ENCODE peak calls at places on chromosomes 7 and 10, in eight cellular contexts. One of them, this sample, is unnamed.

GRCh38 chr10:99421233-99421739 is 9.1 kb downstream of the GOT1 start:
- DNase-seq in adrenal gland: no peak
- DNase-seq in A549: no peak
- DNase-seq in breast epithelium: no peak
- DNase-seq in GM12891: no peak
- DNase-seq in heart left ventricle: no peak
- DNase-seq in HCT116: no peak
- DNase-seq in ovary: no peak
- DNase-seq in this sample: no peak

GRCh38 chr7:157441023-157441399 is 104.2 kb downstream of the DNAJB6 start:
- DNase-seq in adrenal gland: no peak
- DNase-seq in A549: no peak
- DNase-seq in breast epithelium: no peak
- DNase-seq in GM12891: no peak
- DNase-seq in heart left ventricle: no peak
- DNase-seq in HCT116: no peak
- DNase-seq in ovary: no peak
- DNase-seq in this sample: no peak

GRCh38 chr7:93697901-93698300 is 123.4 kb upstream of the CALCR start:
- DNase-seq in adrenal gland: no peak
- DNase-seq in A549: no peak
- DNase-seq in breast epithelium: no peak
- DNase-seq in GM12891: no peak
- DNase-seq in heart left ventricle: no peak
- DNase-seq in HCT116: no peak
- DNase-seq in ovary: no peak
- DNase-seq in this sample: no peak

GRCh38 chr10:26485150-26485941 is 47.2 kb downstream of the APBB1IP start:
- DNase-seq in adrenal gland: peak; percentile 30
- DNase-seq in A549: no peak
- DNase-seq in breast epithelium: no peak
- DNase-seq in GM12891: no peak
- DNase-seq in heart left ventricle: no peak
- DNase-seq in HCT116: no peak
- DNase-seq in ovary: no peak
- DNase-seq in this sample: no peak

GRCh38 chr7:113086431-113086888 is at the start of gene GPR85:
- DNase-seq in adrenal gland: peak; percentile 32
- DNase-seq in A549: peak; percentile 21
- DNase-seq in breast epithelium: no peak
- DNase-seq in GM12891: peak; percentile 55
- DNase-seq in heart left ventricle: peak; percentile 63
- DNase-seq in HCT116: no peak
- DNase-seq in ovary: no peak
- DNase-seq in this sample: peak; percentile 32

GRCh38 chr10:62048473-62048872 is 147.0 kb downstream of the ARID5B start:
- DNase-seq in adrenal gland: no peak
- DNase-seq in A549: no peak
- DNase-seq in breast epithelium: no peak
- DNase-seq in GM12891: no peak
- DNase-seq in heart left ventricle: no peak
- DNase-seq in HCT116: no peak
- DNase-seq in ovary: no peak
- DNase-seq in this sample: no peak

GRCh38 chr10:100697070-100697469 is 48.3 kb upstream of the PAX2 start:
- DNase-seq in adrenal gland: peak; percentile 95
- DNase-seq in A549: peak; percentile 58
- DNase-seq in breast epithelium: no peak
- DNase-seq in GM12891: no peak
- DNase-seq in heart left ventricle: no peak
- DNase-seq in HCT116: peak; percentile 80
- DNase-seq in ovary: no peak
- DNase-seq in this sample: peak; percentile 51

GRCh38 chr10:103833731-103834365 is 21.5 kb downstream of the SH3PXD2A start:
- DNase-seq in adrenal gland: peak; percentile 59
- DNase-seq in A549: peak; percentile 29
- DNase-seq in breast epithelium: no peak
- DNase-seq in GM12891: no peak
- DNase-seq in heart left ventricle: peak; percentile 84
- DNase-seq in HCT116: no peak
- DNase-seq in ovary: peak; percentile 84
- DNase-seq in this sample: no peak

GRCh38 chr7:69052447-69052846 is 545.8 kb upstream of the AUTS2 start:
- DNase-seq in adrenal gland: no peak
- DNase-seq in A549: no peak
- DNase-seq in breast epithelium: no peak
- DNase-seq in GM12891: no peak
- DNase-seq in heart left ventricle: no peak
- DNase-seq in HCT116: no peak
- DNase-seq in ovary: no peak
- DNase-seq in this sample: no peak

GRCh38 chr10:74787457-74787856 is 38.9 kb upstream of the KAT6B start:
- DNase-seq in adrenal gland: no peak
- DNase-seq in A549: no peak
- DNase-seq in breast epithelium: no peak
- DNase-seq in GM12891: no peak
- DNase-seq in heart left ventricle: no peak
- DNase-seq in HCT116: no peak
- DNase-seq in ovary: no peak
- DNase-seq in this sample: no peak

GRCh38 chr10:128848807-128849206 is 618.2 kb upstream of the MGMT start:
- DNase-seq in adrenal gland: no peak
- DNase-seq in A549: no peak
- DNase-seq in breast epithelium: no peak
- DNase-seq in GM12891: no peak
- DNase-seq in heart left ventricle: no peak
- DNase-seq in HCT116: no peak
- DNase-seq in ovary: no peak
- DNase-seq in this sample: no peak

GRCh38 chr7:114663502-114663901 is 248.9 kb downstream of the FOXP2 start:
- DNase-seq in adrenal gland: no peak
- DNase-seq in A549: no peak
- DNase-seq in breast epithelium: no peak
- DNase-seq in GM12891: no peak
- DNase-seq in heart left ventricle: no peak
- DNase-seq in HCT116: peak; percentile 46
- DNase-seq in ovary: no peak
- DNase-seq in this sample: no peak

GRCh38 chr7:66099551-66100407 is 14.9 kb upstream of the CRCP start:
- DNase-seq in adrenal gland: peak; percentile 87
- DNase-seq in A549: peak; percentile 54
- DNase-seq in breast epithelium: peak; percentile 76
- DNase-seq in GM12891: no peak
- DNase-seq in heart left ventricle: peak; percentile 65
- DNase-seq in HCT116: peak; percentile 86
- DNase-seq in ovary: peak; percentile 84
- DNase-seq in this sample: no peak

GRCh38 chr7:47483604-47484273 is 98.2 kb downstream of the TNS3 start:
- DNase-seq in adrenal gland: no peak
- DNase-seq in A549: no peak
- DNase-seq in breast epithelium: no peak
- DNase-seq in GM12891: no peak
- DNase-seq in heart left ventricle: no peak
- DNase-seq in HCT116: no peak
- DNase-seq in ovary: no peak
- DNase-seq in this sample: no peak

GRCh38 chr7:47480576-47481538 is 101.1 kb downstream of the TNS3 start:
- DNase-seq in adrenal gland: no peak
- DNase-seq in A549: no peak
- DNase-seq in breast epithelium: no peak
- DNase-seq in GM12891: no peak
- DNase-seq in heart left ventricle: peak; percentile 22
- DNase-seq in HCT116: no peak
- DNase-seq in ovary: no peak
- DNase-seq in this sample: no peak

GRCh38 chr7:47479821-47480575 is 101.9 kb downstream of the TNS3 start:
- DNase-seq in adrenal gland: no peak
- DNase-seq in A549: no peak
- DNase-seq in breast epithelium: no peak
- DNase-seq in GM12891: no peak
- DNase-seq in heart left ventricle: peak; percentile 27
- DNase-seq in HCT116: no peak
- DNase-seq in ovary: no peak
- DNase-seq in this sample: no peak

GRCh38 chr7:47481656-47482012 is 100.3 kb downstream of the TNS3 start:
- DNase-seq in adrenal gland: no peak
- DNase-seq in A549: no peak
- DNase-seq in breast epithelium: no peak
- DNase-seq in GM12891: no peak
- DNase-seq in heart left ventricle: no peak
- DNase-seq in HCT116: no peak
- DNase-seq in ovary: no peak
- DNase-seq in this sample: no peak

GRCh38 chr7:47482013-47482761 is 99.7 kb downstream of the TNS3 start:
- DNase-seq in adrenal gland: peak; percentile 87
- DNase-seq in A549: no peak
- DNase-seq in breast epithelium: no peak
- DNase-seq in GM12891: no peak
- DNase-seq in heart left ventricle: peak; percentile 83
- DNase-seq in HCT116: no peak
- DNase-seq in ovary: no peak
- DNase-seq in this sample: peak; percentile 95
- TF ChIP-seq POLR2A in adrenal gland: no peak
- TF ChIP-seq POLR2A in A549: no peak
- TF ChIP-seq POLR2A in breast epithelium: no peak
- TF ChIP-seq POLR2A in GM12891: no peak
- TF ChIP-seq POLR2A in heart left ventricle: no peak
- TF ChIP-seq POLR2A in HCT116: no peak
- TF ChIP-seq POLR2A in ovary: no peak
- TF ChIP-seq POLR2A in this sample: no peak

GRCh38 chr7:152886579-152887117 is 127.1 kb downstream of the ACTR3B start:
- DNase-seq in adrenal gland: no peak
- DNase-seq in A549: no peak
- DNase-seq in breast epithelium: no peak
- DNase-seq in GM12891: no peak
- DNase-seq in heart left ventricle: no peak
- DNase-seq in HCT116: no peak
- DNase-seq in ovary: no peak
- DNase-seq in this sample: no peak

GRCh38 chr7:152884321-152884720 is 124.8 kb downstream of the ACTR3B start:
- DNase-seq in adrenal gland: no peak
- DNase-seq in A549: no peak
- DNase-seq in breast epithelium: no peak
- DNase-seq in GM12891: no peak
- DNase-seq in heart left ventricle: no peak
- DNase-seq in HCT116: no peak
- DNase-seq in ovary: no peak
- DNase-seq in this sample: no peak

GRCh38 chr7:152891160-152891621 is 131.6 kb downstream of the ACTR3B start:
- DNase-seq in adrenal gland: no peak
- DNase-seq in A549: no peak
- DNase-seq in breast epithelium: no peak
- DNase-seq in GM12891: no peak
- DNase-seq in heart left ventricle: no peak
- DNase-seq in HCT116: no peak
- DNase-seq in ovary: no peak
- DNase-seq in this sample: no peak

GRCh38 chr7:152887191-152887590 is 127.6 kb downstream of the ACTR3B start:
- DNase-seq in adrenal gland: no peak
- DNase-seq in A549: no peak
- DNase-seq in breast epithelium: no peak
- DNase-seq in GM12891: no peak
- DNase-seq in heart left ventricle: no peak
- DNase-seq in HCT116: no peak
- DNase-seq in ovary: no peak
- DNase-seq in this sample: no peak

GRCh38 chr7:152887779-152888178 is 128.2 kb downstream of the ACTR3B start:
- DNase-seq in adrenal gland: no peak
- DNase-seq in A549: no peak
- DNase-seq in breast epithelium: no peak
- DNase-seq in GM12891: no peak
- DNase-seq in heart left ventricle: no peak
- DNase-seq in HCT116: no peak
- DNase-seq in ovary: no peak
- DNase-seq in this sample: no peak
- TF ChIP-seq POLR2A in adrenal gland: no peak
- TF ChIP-seq POLR2A in A549: no peak
- TF ChIP-seq POLR2A in breast epithelium: no peak
- TF ChIP-seq POLR2A in GM12891: no peak
- TF ChIP-seq POLR2A in heart left ventricle: no peak
- TF ChIP-seq POLR2A in HCT116: no peak
- TF ChIP-seq POLR2A in ovary: no peak
- TF ChIP-seq POLR2A in this sample: no peak

DNA sequence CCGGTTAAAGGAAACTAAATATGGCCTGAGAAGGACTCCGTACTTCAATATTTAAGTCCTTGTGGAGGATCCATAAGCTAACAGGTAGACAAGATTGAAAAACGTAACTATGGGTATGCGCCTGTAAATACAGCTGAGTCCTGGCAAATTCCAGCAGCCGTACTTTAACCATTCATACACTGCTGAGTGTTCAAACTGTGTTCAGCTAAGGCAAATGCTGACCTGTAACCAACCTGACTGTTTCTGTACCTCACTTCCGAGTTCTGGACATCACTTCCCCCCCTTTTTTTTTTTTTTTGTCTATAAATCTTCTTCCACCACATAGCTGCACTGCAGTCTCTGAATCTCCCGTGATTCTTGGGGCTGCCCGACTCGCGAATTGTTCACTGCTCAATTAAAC is 69.1 kb downstream of the SRPK2 start:
- DNase-seq in adrenal gland: no peak
- DNase-seq in A549: no peak
- DNase-seq in breast epithelium: no peak
- DNase-seq in GM12891: no peak
- DNase-seq in heart left ventricle: no peak
- DNase-seq in HCT116: no peak
- DNase-seq in ovary: no peak
- DNase-seq in this sample: no peak
- TF ChIP-seq POLR2A in adrenal gland: no peak
- TF ChIP-seq POLR2A in A549: no peak
- TF ChIP-seq POLR2A in breast epithelium: no peak
- TF ChIP-seq POLR2A in GM12891: peak; percentile 60
- TF ChIP-seq POLR2A in heart left ventricle: no peak
- TF ChIP-seq POLR2A in HCT116: no peak
- TF ChIP-seq POLR2A in ovary: no peak
- TF ChIP-seq POLR2A in this sample: no peak

DNA sequence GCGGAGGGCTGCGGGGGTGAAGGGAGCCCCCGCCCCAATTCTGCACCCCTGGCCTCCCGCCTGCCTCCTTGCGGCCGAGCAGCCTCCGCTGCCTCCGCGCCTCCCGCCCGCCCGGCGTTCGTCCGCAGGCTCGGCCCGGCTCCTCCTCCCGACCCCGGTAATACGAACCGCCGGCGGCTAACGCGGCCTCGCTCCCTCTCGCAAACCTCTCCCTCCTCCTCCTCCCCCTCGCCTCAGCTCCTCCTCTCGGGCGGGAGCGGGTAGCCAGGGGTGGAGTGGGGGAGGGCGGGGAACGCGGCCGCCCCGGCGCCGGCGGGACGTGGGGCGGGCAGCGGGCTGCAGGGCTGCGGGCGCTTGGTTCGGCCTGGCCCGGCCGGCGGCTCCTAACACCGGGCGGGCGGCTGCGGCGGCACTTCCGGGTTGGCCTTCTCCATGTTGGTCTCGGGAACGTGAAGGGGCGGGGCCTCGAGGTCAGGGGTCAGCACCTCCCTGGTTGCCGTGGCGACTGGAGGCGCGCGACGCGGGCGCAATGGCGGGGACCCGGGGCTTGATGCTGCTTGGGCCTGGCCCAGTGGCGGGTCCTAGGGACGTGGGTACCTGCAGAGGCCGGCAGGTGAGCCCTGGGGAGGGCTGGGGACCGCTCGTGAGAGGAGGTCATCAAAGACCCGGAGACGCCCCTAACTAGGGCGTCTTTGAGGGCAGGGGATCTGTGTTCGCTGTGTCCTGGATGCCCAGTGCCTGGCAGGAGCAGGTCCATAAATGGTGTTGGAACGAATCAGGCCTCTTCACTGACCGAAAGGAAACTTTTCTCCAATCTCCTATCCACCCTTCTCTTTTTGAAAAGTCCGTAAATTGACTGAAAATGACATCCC is at the start of gene RAB11FIP2:
- DNase-seq in adrenal gland: peak; percentile 97
- DNase-seq in A549: peak; percentile 88
- DNase-seq in breast epithelium: peak; percentile 95
- DNase-seq in GM12891: peak; percentile 86
- DNase-seq in heart left ventricle: peak; percentile 98
- DNase-seq in HCT116: peak; percentile 79
- DNase-seq in ovary: peak; percentile 97
- DNase-seq in this sample: peak; percentile 75
- TF ChIP-seq POLR2A in adrenal gland: peak; percentile 56
- TF ChIP-seq POLR2A in A549: peak; percentile 67
- TF ChIP-seq POLR2A in breast epithelium: no peak
- TF ChIP-seq POLR2A in GM12891: peak; percentile 69
- TF ChIP-seq POLR2A in heart left ventricle: peak; percentile 66
- TF ChIP-seq POLR2A in HCT116: peak; percentile 80
- TF ChIP-seq POLR2A in ovary: peak; percentile 15
- TF ChIP-seq POLR2A in this sample: peak; percentile 60